ENCODE peak calls at places on chromosomes 3 and 15, in seven cellular contexts. L, U, P, W, X, B and M are unnamed samples.

GRCh38 chr3:38354588-38355344 is 8.2 kb downstream of the XYLB start:
- DNase-seq in L (no peak), U (peak), P (no peak), W (no peak), X (no peak), B (peak), M (no peak)

GRCh38 chr15:86654501-86654900 is 574.8 kb downstream of the AGBL1 start:
- DNase-seq in L (no peak), U (no peak), P (no peak), W (no peak), X (no peak), B (no peak), M (no peak)

GRCh38 chr15:35888815-35889214 is 342.9 kb upstream of the DPH6 start:
- DNase-seq in L (no peak), U (no peak), P (no peak), W (no peak), X (no peak), B (no peak), M (no peak)

GRCh38 chr3:180656406-180656805 is 22.9 kb downstream of the CCDC39 start:
- DNase-seq in L (no peak), U (no peak), P (no peak), W (no peak), X (no peak), B (no peak), M (no peak)

GRCh38 chr3:193869221-193870201 is 266.4 kb upstream of the HES1 start:
- DNase-seq in L (peak), U (no peak), P (peak), W (peak), X (no peak), B (no peak), M (no peak)

GRCh38 chr3:30437172-30437571 is 169.2 kb upstream of the TGFBR2 start:
- DNase-seq in L (no peak), U (no peak), P (peak), W (peak), X (no peak), B (no peak), M (no peak)

GRCh38 chr15:101043911-101044624 is 124.9 kb downstream of the LRRK1 start:
- DNase-seq in L (no peak), U (no peak), P (no peak), W (no peak), X (no peak), B (no peak), M (peak)

GRCh38 chr15:35827156-35827555 is 281.2 kb upstream of the DPH6 start:
- DNase-seq in L (no peak), U (no peak), P (no peak), W (no peak), X (no peak), B (no peak), M (no peak)

GRCh38 chr3:27791956-27792355 is 69.8 kb upstream of the EOMES start:
- DNase-seq in L (no peak), U (no peak), P (no peak), W (no peak), X (no peak), B (no peak), M (no peak)

GRCh38 chr3:11995061-11995460 is 9.1 kb upstream of the SYN2 start:
- DNase-seq in L (no peak), U (no peak), P (no peak), W (peak), X (no peak), B (peak), M (no peak)

GRCh38 chr3:108664266-108664665 is 74.7 kb downstream of the DZIP3 start:
- DNase-seq in L (no peak), U (no peak), P (no peak), W (no peak), X (no peak), B (no peak), M (no peak)

GRCh38 chr3:44913868-44914468 is 39.6 kb downstream of the TGM4 start:
- DNase-seq in L (peak), U (no peak), P (peak), W (peak), X (peak), B (peak), M (peak)

GRCh38 chr3:140292154-140292553 is 357.2 kb downstream of the CLSTN2 start:
- DNase-seq in L (no peak), U (no peak), P (no peak), W (no peak), X (no peak), B (no peak), M (no peak)

GRCh38 chr3:120791958-120792357 is 49.4 kb downstream of the GTF2E1 start:
- DNase-seq in L (no peak), U (no peak), P (no peak), W (no peak), X (no peak), B (no peak), M (no peak)

GRCh38 chr3:72907851-72908620 is 20.2 kb downstream of the GXYLT2 start:
- DNase-seq in L (no peak), U (no peak), P (peak), W (no peak), X (no peak), B (no peak), M (no peak)

GRCh38 chr15:63978511-63979226 is 67.6 kb downstream of the DAPK2 start:
- DNase-seq in L (no peak), U (no peak), P (peak), W (peak), X (no peak), B (no peak), M (no peak)

GRCh38 chr15:58770519-58770856 is 614 bp upstream of the MINDY2 start:
- DNase-seq in L (no peak), U (peak), P (no peak), W (no peak), X (no peak), B (no peak), M (no peak)

GRCh38 chr3:184491011-184491576 is 70.5 kb upstream of the EPHB3 start:
- DNase-seq in L (no peak), U (no peak), P (no peak), W (no peak), X (no peak), B (no peak), M (no peak)

GRCh38 chr3:11692251-11692813 is 48.6 kb upstream of the VGLL4 start:
- DNase-seq in L (no peak), U (no peak), P (no peak), W (no peak), X (no peak), B (no peak), M (no peak)

GRCh38 chr15:74294010-74294409 is 57.9 kb downstream of the CCDC33 start:
- DNase-seq in L (no peak), U (no peak), P (no peak), W (no peak), X (no peak), B (peak), M (no peak)

GRCh38 chr3:16200411-16200810 is 25.9 kb downstream of the GALNT15 start:
- DNase-seq in L (no peak), U (no peak), P (no peak), W (no peak), X (no peak), B (no peak), M (no peak)

GRCh38 chr3:190591080-190591479 is 77.2 kb downstream of the IL1RAP start:
- DNase-seq in L (no peak), U (no peak), P (no peak), W (no peak), X (no peak), B (no peak), M (no peak)

GRCh38 chr3:190524942-190525341 is 11.1 kb downstream of the IL1RAP start:
- DNase-seq in L (no peak), U (no peak), P (no peak), W (no peak), X (no peak), B (no peak), M (no peak)

GRCh38 chr15:77419050-77419835 is 661 bp downstream of the PEAK1 start:
- DNase-seq in L (peak), U (no peak), P (peak), W (peak), X (peak), B (peak), M (no peak)

GRCh38 chr15:78322243-78322642 is 17.9 kb upstream of the CRABP1 start:
- DNase-seq in L (no peak), U (no peak), P (no peak), W (no peak), X (no peak), B (no peak), M (no peak)

GRCh38 chr15:73873456-73873855 is at the start of gene TBC1D21:
- DNase-seq in L (no peak), U (no peak), P (no peak), W (no peak), X (no peak), B (no peak), M (no peak)

GRCh38 chr3:65995030-65995429 is 43.7 kb downstream of the MAGI1 start:
- DNase-seq in L (no peak), U (no peak), P (no peak), W (no peak), X (no peak), B (no peak), M (no peak)

GRCh38 chr3:100992086-100993033 is 861 bp downstream of the ABI3BP start:
- DNase-seq in L (no peak), U (no peak), P (no peak), W (no peak), X (no peak), B (no peak), M (no peak)

GRCh38 chr3:154148541-154148940 is 27.4 kb downstream of the ARHGEF26 start:
- DNase-seq in L (no peak), U (no peak), P (no peak), W (no peak), X (no peak), B (no peak), M (no peak)

GRCh38 chr3:186417791-186418190 is 55.8 kb upstream of the DGKG start:
- DNase-seq in L (peak), U (no peak), P (no peak), W (no peak), X (no peak), B (no peak), M (no peak)

GRCh38 chr3:13045245-13045903 is 27.9 kb downstream of the IQSEC1 start:
- DNase-seq in L (no peak), U (no peak), P (no peak), W (no peak), X (no peak), B (no peak), M (no peak)